ENCODE peak calls at places on chromosomes 5 and 9, in ten cellular contexts. G, A, X, L, I, O, U, D, B and Z are unnamed samples.
A peak's percentile ranks its signal among the peaks of the same experiment; 100 is the strongest.

GRCh38 chr5:167688331-167688730 is 603.1 kb upstream of the WWC1 start:
- DNase-seq in D (no peak), X (no peak), B (no peak), O (no peak), U (peak; percentile 87), G (peak; percentile 64), A (no peak), L (no peak), I (no peak), Z (no peak)

GRCh38 chr5:127577458-127577857 is 60.0 kb downstream of the PRRC1 start:
- DNase-seq in X (no peak), I (peak; percentile 20), O (no peak), B (no peak), A (no peak), D (no peak), L (peak; percentile 13), G (no peak), U (no peak), Z (no peak)

GRCh38 chr5:147949711-147950573 is 43.6 kb upstream of the C5orf46 start:
- DNase-seq in G (peak; percentile 49), B (no peak), O (no peak), D (no peak), L (peak; percentile 58), X (peak; percentile 10), U (peak; percentile 30), I (peak; percentile 39), A (no peak), Z (no peak)

GRCh38 chr9:123349691-123350480 is 6.1 kb upstream of the CRB2 start:
- DNase-seq in D (peak; percentile 56), X (no peak), O (peak; percentile 66), L (peak; percentile 45), I (peak; percentile 43), B (no peak), A (peak; percentile 80), U (peak; percentile 44), G (peak; percentile 49), Z (no peak)

GRCh38 chr5:123951204-123951977 is 439.4 kb downstream of the CSNK1G3 start:
- DNase-seq in L (peak; percentile 98), I (peak; percentile 96), U (peak; percentile 91), X (peak; percentile 86), D (no peak), A (no peak), O (peak; percentile 65), B (no peak), G (peak; percentile 98), Z (no peak)

GRCh38 chr5:148913985-148914421 is 87.6 kb downstream of the ADRB2 start:
- DNase-seq in L (peak; percentile 69), U (peak; percentile 93), G (peak; percentile 44), I (peak; percentile 87), A (no peak), B (no peak), D (no peak), X (peak; percentile 91), O (peak; percentile 68), Z (no peak)

GRCh38 chr9:109908459-109909390 is 128.7 kb downstream of the PALM2AKAP2 start:
- DNase-seq in L (peak; percentile 19), A (no peak), G (peak; percentile 47), B (no peak), X (no peak), D (no peak), I (peak; percentile 96), O (no peak), U (peak; percentile 70), Z (no peak)

GRCh38 chr5:40367260-40367659 is 312.5 kb upstream of the PTGER4 start:
- DNase-seq in L (no peak), X (no peak), I (peak; percentile 13), G (peak; percentile 17), A (no peak), B (no peak), U (no peak), D (no peak), O (no peak), Z (no peak)

GRCh38 chr5:94263068-94263467 is 355.3 kb downstream of the KIAA0825 start:
- DNase-seq in A (no peak), U (no peak), X (no peak), G (no peak), B (no peak), D (no peak), I (no peak), L (no peak), O (no peak), Z (no peak)

GRCh38 chr9:109297899-109298298 is 23.0 kb downstream of the EPB41L4B start:
- DNase-seq in X (peak; percentile 58), A (no peak), L (peak; percentile 86), U (peak; percentile 85), D (no peak), O (no peak), G (peak; percentile 62), I (peak; percentile 66), B (no peak), Z (no peak)

GRCh38 chr5:34563269-34563668 is 92.9 kb upstream of the RAI14 start:
- DNase-seq in L (no peak), I (no peak), X (no peak), O (no peak), B (no peak), A (no peak), D (no peak), U (no peak), G (no peak), Z (no peak)

GRCh38 chr5:40797273-40798011 is 732 bp downstream of the PRKAA1 start:
- DNase-seq in G (peak; percentile 70), B (peak; percentile 78), A (peak; percentile 75), I (peak; percentile 58), D (peak; percentile 74), O (peak; percentile 83), L (peak; percentile 79), U (peak; percentile 59), X (no peak), Z (peak; percentile 63)

GRCh38 chr5:64437496-64437895 is 68.3 kb upstream of the RGS7BP start:
- DNase-seq in L (no peak), G (no peak), B (no peak), A (no peak), X (no peak), O (no peak), U (no peak), D (no peak), I (no peak), Z (no peak)

GRCh38 chr5:111223086-111223789 is 946 bp upstream of the CAMK4 start:
- DNase-seq in U (no peak), B (no peak), L (no peak), D (no peak), O (no peak), X (no peak), G (no peak), I (no peak), A (no peak), Z (no peak)

GRCh38 chr5:111225926-111226325 is 1.7 kb downstream of the CAMK4 start:
- DNase-seq in G (no peak), I (no peak), L (no peak), O (no peak), U (no peak), A (no peak), D (no peak), X (no peak), B (no peak), Z (no peak)

GRCh38 chr5:111226556-111226955 is 2.4 kb downstream of the CAMK4 start:
- DNase-seq in B (no peak), L (no peak), O (no peak), U (no peak), A (no peak), I (no peak), G (no peak), D (no peak), X (no peak), Z (no peak)

GRCh38 chr5:111224561-111224989 is 391 bp downstream of the CAMK4 start:
- DNase-seq in L (no peak), G (no peak), A (no peak), O (peak; percentile 24), B (no peak), D (no peak), U (no peak), X (no peak), I (peak; percentile 7), Z (no peak)

GRCh38 chr5:111223790-111224560 is at the start of gene CAMK4:
- DNase-seq in A (peak; percentile 78), X (no peak), G (peak; percentile 66), D (peak; percentile 54), I (peak; percentile 73), U (peak; percentile 50), O (peak; percentile 87), L (peak; percentile 74), B (peak; percentile 55), Z (no peak)
- TF ChIP-seq CTCF in A (no peak), X (peak; percentile 32), G (peak; percentile 7), D (peak; percentile 27), I (peak; percentile 22), U (peak; percentile 15), O (no peak), L (peak; percentile 22), B (no peak), Z (no peak)

DNA sequence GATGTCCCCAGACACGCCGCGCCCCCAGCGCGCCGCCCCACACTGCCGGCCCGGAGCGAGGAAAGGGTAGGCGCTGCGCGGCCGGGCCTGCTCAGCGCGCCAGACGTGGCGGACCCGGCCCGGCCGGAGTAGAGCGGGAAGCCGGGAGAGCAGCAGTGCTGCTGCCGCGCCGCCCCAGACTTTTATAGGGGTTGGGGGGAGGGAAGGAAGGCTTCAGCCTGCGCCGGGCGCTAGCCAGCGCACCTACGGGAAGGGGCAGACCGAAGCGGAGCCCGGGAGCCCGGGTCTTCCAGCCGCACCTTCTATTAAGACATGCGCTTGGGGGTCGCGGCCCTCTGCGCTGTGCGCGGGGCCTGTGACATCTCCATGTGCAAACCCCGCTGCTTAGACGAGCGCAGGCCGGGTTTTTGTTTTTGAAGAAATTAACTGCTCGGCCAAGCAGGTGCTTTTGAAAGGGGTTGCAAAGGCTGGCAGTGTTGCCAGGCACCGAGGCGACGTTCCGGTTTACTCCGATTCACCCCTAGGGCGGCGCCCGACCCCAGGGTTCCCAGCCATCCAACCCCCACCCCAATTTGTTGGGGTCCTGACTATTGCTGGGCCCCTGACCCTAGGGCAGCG is 361 bp upstream of the PAX5 start:
- DNase-seq in A (peak; percentile 57), X (no peak), L (no peak), U (no peak), D (no peak), B (no peak), O (no peak), G (no peak), I (no peak), Z (no peak)
- TF ChIP-seq CTCF in A (no peak), X (no peak), L (no peak), U (no peak), D (no peak), B (no peak), O (no peak), G (no peak), I (no peak), Z (no peak)

GRCh38 chr9:16039103-16039987 is 486.5 kb downstream of the CCDC171 start:
- DNase-seq in D (peak; percentile 35), B (no peak), L (peak; percentile 68), O (no peak), G (peak; percentile 71), X (no peak), I (peak; percentile 51), A (no peak), U (no peak), Z (no peak)
- TF ChIP-seq CTCF in D (no peak), B (no peak), L (peak; percentile 58), O (no peak), G (peak; percentile 62), X (peak; percentile 23), I (peak; percentile 45), A (no peak), U (peak; percentile 17), Z (no peak)

DNA sequence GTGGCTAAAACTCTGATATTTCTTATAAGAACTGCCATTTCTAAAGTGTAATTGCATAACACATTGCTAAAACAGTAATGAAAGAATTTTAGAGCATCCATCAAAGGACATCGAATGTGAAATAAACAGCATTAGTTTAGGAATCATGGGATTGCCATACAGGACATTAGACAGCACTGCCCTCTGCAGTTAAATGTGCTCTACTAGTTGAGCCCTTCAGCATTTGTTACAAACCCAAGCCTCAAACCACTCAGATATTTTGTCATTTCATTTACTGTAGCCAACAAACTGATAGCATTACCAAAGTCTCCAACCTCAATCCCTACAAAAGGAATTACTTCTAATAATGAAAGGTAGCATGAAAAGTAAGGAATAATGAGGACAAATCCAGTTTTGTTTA is 116.8 kb upstream of the COX7C start:
- DNase-seq in B (no peak), U (no peak), O (peak; percentile 34), I (no peak), A (no peak), G (no peak), X (no peak), L (no peak), D (no peak), Z (no peak)
- TF ChIP-seq CTCF in B (no peak), U (no peak), O (peak; percentile 44), I (no peak), A (no peak), G (no peak), X (no peak), L (no peak), D (peak; percentile 16), Z (no peak)